ENCODE peak calls at places on chromosomes 6 and 20, in five cellular contexts. R, S, Y, G and P are unnamed samples.

GRCh38 chr20:19944772-19945459 is 72.2 kb upstream of the NAA20 start:
- DNase-seq in R (no peak), S (no peak), Y (no peak), G (no peak), P (no peak)

GRCh38 chr6:106927531-106928398 is 46.8 kb downstream of the CD24 start:
- DNase-seq in R (no peak), S (peak; percentile 36), Y (peak; percentile 2), G (peak; percentile 29), P (no peak)

GRCh38 chr20:3101737-3102574 is 17.4 kb upstream of the AVP start:
- DNase-seq in R (peak; percentile 69), S (no peak), Y (peak; percentile 28), G (no peak), P (no peak)

GRCh38 chr6:106799008-106799952 is 169.9 kb downstream of the QRSL1 start:
- DNase-seq in R (no peak), S (peak; percentile 77), Y (no peak), G (no peak), P (no peak)

GRCh38 chr20:57849868-57850215 is 140.0 kb upstream of the PMEPA1 start:
- DNase-seq in R (peak; percentile 11), S (no peak), Y (no peak), G (no peak), P (no peak)

GRCh38 chr6:72248621-72249020 is 362.3 kb downstream of the RIMS1 start:
- DNase-seq in R (no peak), S (no peak), Y (no peak), G (no peak), P (no peak)

GRCh38 chr6:125138083-125138482 is 15.5 kb upstream of the TPD52L1 start:
- DNase-seq in R (no peak), S (no peak), Y (no peak), G (no peak), P (no peak)

GRCh38 chr6:96727144-96727543 is 110.1 kb downstream of the GPR63 start:
- DNase-seq in R (no peak), S (no peak), Y (no peak), G (no peak), P (no peak)

GRCh38 chr6:15264902-15265761 is 19.3 kb downstream of the JARID2 start:
- DNase-seq in R (peak; percentile 72), S (no peak), Y (no peak), G (no peak), P (no peak)

GRCh38 chr6:113858605-113859348 is 1.6 kb downstream of the MARCKS start:
- DNase-seq in R (peak; percentile 88), S (peak; percentile 89), Y (peak; percentile 72), G (no peak), P (peak; percentile 22)
- H3K4me1 ChIP-seq in R (peaks cover 23% of the 10 kb centered on the region), S (peaks cover 39% of the 10 kb centered on the region), Y (peaks cover 41% of the 10 kb centered on the region), G (peaks cover 2% of the 10 kb centered on the region), P (peaks cover 34% of the 10 kb centered on the region)

DNA sequence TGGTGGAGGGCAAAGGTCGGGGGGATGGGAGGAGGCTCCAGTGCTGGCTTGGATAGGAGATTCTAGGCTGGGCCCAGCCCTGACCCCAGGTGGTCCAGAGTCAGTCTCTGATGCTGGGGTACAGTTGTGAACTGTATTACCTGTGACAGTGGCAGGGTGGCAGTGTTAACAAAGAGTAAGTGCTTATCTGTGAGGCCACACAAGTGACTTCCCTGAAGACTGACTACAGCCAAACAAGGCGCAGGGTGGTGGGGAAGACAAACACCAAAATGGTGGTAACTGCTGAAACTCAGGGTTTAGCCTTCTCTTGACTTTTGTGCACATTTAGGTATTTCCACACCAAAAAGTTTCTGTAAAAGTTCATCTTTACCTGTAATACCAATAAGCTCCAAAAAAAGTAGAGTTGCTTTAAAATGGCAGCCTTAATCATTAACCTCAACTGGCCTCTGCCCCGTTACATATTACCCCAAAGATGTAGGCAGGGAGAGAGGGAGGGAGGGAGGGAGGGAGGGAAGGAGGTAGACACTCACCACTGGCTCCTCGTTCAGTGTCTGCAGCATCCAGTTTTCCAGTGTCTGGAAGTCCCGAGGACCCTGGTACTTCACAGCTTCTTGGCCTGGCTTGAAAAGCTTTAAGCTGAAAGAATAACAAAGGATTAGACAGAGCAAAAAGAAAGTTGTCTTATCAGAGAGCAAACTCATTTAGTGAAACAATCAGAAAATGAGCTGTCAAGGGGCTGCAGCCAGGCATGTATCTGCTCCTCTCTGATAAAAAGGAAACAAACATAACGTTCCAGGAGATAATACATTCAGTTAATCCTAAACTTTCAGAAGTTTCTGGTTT is 11.3 kb downstream of the TXNDC5 start:
- DNase-seq in R (no peak), S (peak; percentile 50), Y (no peak), G (no peak), P (no peak)
- H3K4me1 ChIP-seq in R (no peaks in the 10 kb centered on the region), S (peaks cover 25% of the 10 kb centered on the region), Y (no peaks in the 10 kb centered on the region), G (no peaks in the 10 kb centered on the region), P (no peaks in the 10 kb centered on the region)

GRCh38 chr6:16750566-16750965 is 10.7 kb downstream of the ATXN1 start:
- DNase-seq in R (no peak), S (no peak), Y (no peak), G (no peak), P (no peak)

GRCh38 chr6:16748028-16748319 is 13.3 kb downstream of the ATXN1 start:
- DNase-seq in R (no peak), S (no peak), Y (no peak), G (no peak), P (no peak)

GRCh38 chr6:16746812-16747211 is 14.4 kb downstream of the ATXN1 start:
- DNase-seq in R (no peak), S (no peak), Y (no peak), G (no peak), P (no peak)

GRCh38 chr6:16749516-16750485 is 11.5 kb downstream of the ATXN1 start:
- DNase-seq in R (no peak), S (no peak), Y (no peak), G (no peak), P (no peak)

GRCh38 chr6:16747232-16748027 is 13.8 kb downstream of the ATXN1 start:
- DNase-seq in R (no peak), S (peak; percentile 78), Y (no peak), G (no peak), P (no peak)
- H3K4me1 ChIP-seq in R (peaks cover 27% of the 10 kb centered on the region), S (peaks cover 87% of the 10 kb centered on the region), Y (peaks cover 74% of the 10 kb centered on the region), G (no peaks in the 10 kb centered on the region), P (no peaks in the 10 kb centered on the region)

DNA sequence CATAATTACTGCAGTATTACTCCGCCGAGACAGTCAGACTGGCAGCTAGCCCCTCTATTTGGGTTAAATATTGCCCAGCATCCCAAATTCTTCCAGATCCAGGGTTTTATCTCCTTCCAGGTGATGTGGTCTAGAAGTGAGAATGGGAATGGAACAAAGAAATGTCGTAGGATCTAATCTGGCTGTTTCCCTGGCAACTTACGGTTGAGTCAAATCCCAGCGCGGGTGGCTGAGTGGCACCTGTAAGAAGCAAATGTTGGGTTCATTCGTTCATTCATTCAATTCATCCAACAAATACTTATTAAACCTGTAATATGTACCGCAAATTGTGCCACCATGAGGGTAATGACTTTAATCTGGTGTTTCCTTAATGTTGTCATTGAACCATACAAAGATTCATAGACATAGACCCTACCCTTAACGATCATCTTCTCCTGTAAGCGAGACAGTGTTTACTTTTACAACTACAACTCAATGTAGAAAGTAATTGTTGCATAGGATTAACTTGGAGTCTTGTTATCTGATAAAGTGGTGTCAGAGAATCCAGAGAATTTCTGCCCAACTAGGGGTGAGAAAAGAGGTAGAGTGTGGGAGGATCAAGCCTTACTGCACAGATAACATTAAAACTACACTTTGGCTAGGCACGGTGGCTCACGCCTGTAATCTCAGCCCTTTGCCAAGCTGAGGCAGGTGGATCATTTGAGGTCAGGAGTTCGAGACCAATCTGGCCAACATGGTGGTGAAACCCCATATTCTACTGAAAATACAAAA is 91.3 kb upstream of the ADGRF1 start:
- DNase-seq in R (no peak), S (no peak), Y (no peak), G (no peak), P (no peak)
- H3K4me1 ChIP-seq in R (peaks cover 6% of the 10 kb centered on the region), S (peaks cover 92% of the 10 kb centered on the region), Y (no peaks in the 10 kb centered on the region), G (peaks cover 3% of the 10 kb centered on the region), P (no peaks in the 10 kb centered on the region)

DNA sequence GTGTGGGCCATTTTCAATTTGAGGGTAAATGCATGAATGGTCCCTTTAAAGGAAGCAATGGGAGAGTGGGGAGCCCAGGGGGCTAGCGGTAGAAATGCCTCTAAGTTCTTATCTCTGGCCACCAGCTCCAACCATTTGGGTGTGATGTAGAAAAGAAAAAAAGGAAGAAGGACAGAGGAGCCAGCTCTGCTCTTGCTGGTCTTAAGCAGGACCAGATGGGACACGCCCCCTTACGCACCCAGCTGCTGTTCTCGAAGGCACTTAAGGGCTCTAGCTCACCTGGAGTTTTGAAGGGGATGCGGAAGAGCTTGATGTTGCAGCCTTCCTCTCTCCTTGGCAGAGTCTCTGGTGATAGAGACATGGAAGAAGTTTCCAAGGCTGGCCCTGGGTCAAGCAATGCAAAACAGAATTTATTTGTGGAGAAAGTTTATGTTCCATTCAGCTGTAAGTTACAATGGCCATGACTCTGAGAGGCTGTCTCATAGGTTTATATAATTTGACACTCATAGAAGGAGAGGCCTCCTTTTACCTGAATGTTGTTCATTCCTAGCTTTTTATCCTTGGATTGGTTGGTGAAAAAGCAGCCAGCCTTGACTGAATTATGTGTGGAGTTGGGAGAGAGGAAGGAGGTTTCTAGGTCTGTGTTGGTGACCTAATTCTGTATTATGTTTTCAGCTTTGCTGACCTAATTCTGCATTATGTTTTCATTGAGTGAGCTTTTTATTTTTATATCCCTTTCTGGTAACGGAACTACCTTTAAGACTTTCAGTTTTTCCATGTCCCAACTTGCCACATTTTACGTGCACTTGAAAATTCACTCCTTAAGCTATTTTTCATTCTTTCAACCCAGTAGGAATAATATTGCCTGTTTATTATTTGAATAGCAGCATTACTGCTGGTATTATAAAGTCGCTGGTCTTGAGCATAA is 59.3 kb upstream of the RNF144B start:
- DNase-seq in R (no peak), S (no peak), Y (no peak), G (peak; percentile 18), P (no peak)
- H3K4me1 ChIP-seq in R (no peaks in the 10 kb centered on the region), S (no peaks in the 10 kb centered on the region), Y (no peaks in the 10 kb centered on the region), G (no peaks in the 10 kb centered on the region), P (no peaks in the 10 kb centered on the region)